ENCODE peak calls at places on chromosome 5, in nine cellular contexts. K, X, M, P, E, F, J, D and O are unnamed samples.

GRCh38 chr5:96001262-96001661 is 39.6 kb upstream of the ELL2 start:
- DNase-seq in K (peak), X (no peak), M (no peak), P (no peak), E (no peak), F (no peak), J (no peak), D (no peak), O (no peak)

GRCh38 chr5:1522601-1523479 is 920 bp downstream of the LPCAT1 start:
- DNase-seq in K (no peak), X (peak), M (peak), P (no peak), E (peak), F (no peak), J (peak), D (no peak), O (no peak)

GRCh38 chr5:908172-908571 is 15.5 kb downstream of the TRIP13 start:
- DNase-seq in K (no peak), X (no peak), M (no peak), P (no peak), E (no peak), F (no peak), J (no peak), D (no peak), O (no peak)

GRCh38 chr5:77120086-77120485 is 33.0 kb upstream of the ZBED3 start:
- DNase-seq in K (no peak), X (no peak), M (no peak), P (no peak), E (no peak), F (no peak), J (no peak), D (no peak), O (no peak)

GRCh38 chr5:103444333-103445038 is 118.1 kb downstream of the NUDT12 start:
- DNase-seq in K (peak), X (no peak), M (no peak), P (no peak), E (peak), F (no peak), J (no peak), D (no peak), O (no peak)

GRCh38 chr5:172102913-172103629 is 85.0 kb downstream of the STK10 start:
- DNase-seq in K (peak), X (peak), M (no peak), P (no peak), E (no peak), F (peak), J (no peak), D (no peak), O (no peak)

GRCh38 chr5:63963080-63963735 is 963 bp upstream of the HTR1A start:
- DNase-seq in K (peak), X (peak), M (no peak), P (no peak), E (peak), F (peak), J (peak), D (no peak), O (no peak)

GRCh38 chr5:126600631-126601511 is at the start of gene PHAX:
- DNase-seq in K (peak), X (peak), M (peak), P (peak), E (peak), F (peak), J (peak), D (peak), O (peak)

GRCh38 chr5:37696190-37697021 is 143.4 kb downstream of the GDNF start:
- DNase-seq in K (peak), X (peak), M (no peak), P (no peak), E (no peak), F (peak), J (no peak), D (no peak), O (no peak)

GRCh38 chr5:119274767-119275130 is 81.1 kb upstream of the TNFAIP8 start:
- DNase-seq in K (peak), X (peak), M (no peak), P (no peak), E (no peak), F (no peak), J (no peak), D (no peak), O (no peak)

GRCh38 chr5:168093200-168093930 is 198.1 kb upstream of the WWC1 start:
- DNase-seq in K (no peak), X (no peak), M (no peak), P (no peak), E (no peak), F (no peak), J (no peak), D (no peak), O (no peak)

GRCh38 chr5:67299317-67299716 is 102.7 kb upstream of the CD180 start:
- DNase-seq in K (no peak), X (no peak), M (no peak), P (no peak), E (no peak), F (no peak), J (no peak), D (no peak), O (no peak)

GRCh38 chr5:28808967-28809810 is 1770.8 kb upstream of the CDH9 start:
- DNase-seq in K (no peak), X (no peak), M (no peak), P (no peak), E (peak), F (no peak), J (no peak), D (no peak), O (no peak)

GRCh38 chr5:111800351-111800750 is 43.4 kb upstream of the NREP start:
- DNase-seq in K (no peak), X (no peak), M (no peak), P (no peak), E (no peak), F (no peak), J (no peak), D (no peak), O (no peak)

GRCh38 chr5:83632874-83633273 is 87.8 kb downstream of the HAPLN1 start:
- DNase-seq in K (peak), X (peak), M (no peak), P (no peak), E (no peak), F (peak), J (no peak), D (no peak), O (no peak)

GRCh38 chr5:145737578-145737977 is 97.6 kb downstream of the PRELID2 start:
- DNase-seq in K (no peak), X (no peak), M (no peak), P (no peak), E (no peak), F (no peak), J (no peak), D (no peak), O (no peak)

GRCh38 chr5:42888771-42889170 is 77.1 kb upstream of the SELENOP start:
- DNase-seq in K (no peak), X (no peak), M (no peak), P (no peak), E (no peak), F (no peak), J (no peak), D (no peak), O (no peak)

DNA sequence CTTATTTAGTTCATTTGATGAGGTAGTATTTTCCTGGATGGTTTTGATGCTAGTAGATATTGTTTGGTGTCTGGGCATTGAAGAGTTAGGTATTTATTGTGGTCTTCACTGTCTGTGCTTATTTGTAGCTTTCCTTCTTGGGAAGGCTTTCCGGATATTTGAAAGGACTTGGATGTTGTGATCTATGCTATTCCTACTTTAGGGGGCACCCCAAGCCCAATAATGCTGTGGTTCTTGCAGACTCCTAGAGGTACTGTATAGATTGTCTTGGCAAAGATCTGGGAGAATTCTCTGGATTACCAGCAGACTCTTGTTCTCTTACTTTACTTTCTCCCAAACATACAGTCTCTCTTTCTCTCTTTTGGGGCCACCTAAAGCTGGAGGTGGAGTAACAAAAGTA is 315.7 kb downstream of the MAT2B start:
- DNase-seq in K (no peak), X (peak), M (no peak), P (no peak), E (no peak), F (no peak), J (peak), D (no peak), O (no peak)
- TF ChIP-seq CTCF in K (peak), X (no peak), M (no peak), P (no peak), E (no peak), F (no peak), J (no peak), D (no peak), O (no peak)

GRCh38 chr5:54249210-54250028 is 61.0 kb downstream of the ARL15 start:
- DNase-seq in K (peak), X (no peak), M (no peak), P (peak), E (peak), F (peak), J (no peak), D (no peak), O (no peak)

GRCh38 chr5:54259090-54259489 is 51.3 kb downstream of the ARL15 start:
- DNase-seq in K (peak), X (peak), M (no peak), P (no peak), E (no peak), F (no peak), J (no peak), D (no peak), O (no peak)

GRCh38 chr5:54257366-54258118 is 52.8 kb downstream of the ARL15 start:
- DNase-seq in K (no peak), X (no peak), M (no peak), P (no peak), E (no peak), F (no peak), J (no peak), D (no peak), O (no peak)

GRCh38 chr5:54251981-54252380 is 58.4 kb downstream of the ARL15 start:
- DNase-seq in K (no peak), X (peak), M (no peak), P (no peak), E (no peak), F (no peak), J (no peak), D (no peak), O (no peak)

GRCh38 chr5:54254482-54255198 is 55.7 kb downstream of the ARL15 start:
- DNase-seq in K (no peak), X (peak), M (no peak), P (no peak), E (no peak), F (no peak), J (no peak), D (no peak), O (no peak)
- TF ChIP-seq CTCF in K (peak), X (peak), M (peak), P (no peak), E (peak), F (no peak), J (no peak), D (no peak), O (peak)

GRCh38 chr5:15796557-15796956 is 296.6 kb downstream of the FBXL7 start:
- DNase-seq in K (no peak), X (no peak), M (no peak), P (no peak), E (no peak), F (no peak), J (no peak), D (no peak), O (no peak)

GRCh38 chr5:15798006-15798405 is 298.0 kb downstream of the FBXL7 start:
- DNase-seq in K (no peak), X (peak), M (no peak), P (no peak), E (no peak), F (no peak), J (no peak), D (no peak), O (no peak)

GRCh38 chr5:15796096-15796495 is 296.1 kb downstream of the FBXL7 start:
- DNase-seq in K (no peak), X (no peak), M (no peak), P (no peak), E (no peak), F (no peak), J (no peak), D (no peak), O (no peak)

GRCh38 chr5:15799014-15799413 is 299.0 kb downstream of the FBXL7 start:
- DNase-seq in K (no peak), X (no peak), M (no peak), P (no peak), E (no peak), F (no peak), J (no peak), D (no peak), O (no peak)

DNA sequence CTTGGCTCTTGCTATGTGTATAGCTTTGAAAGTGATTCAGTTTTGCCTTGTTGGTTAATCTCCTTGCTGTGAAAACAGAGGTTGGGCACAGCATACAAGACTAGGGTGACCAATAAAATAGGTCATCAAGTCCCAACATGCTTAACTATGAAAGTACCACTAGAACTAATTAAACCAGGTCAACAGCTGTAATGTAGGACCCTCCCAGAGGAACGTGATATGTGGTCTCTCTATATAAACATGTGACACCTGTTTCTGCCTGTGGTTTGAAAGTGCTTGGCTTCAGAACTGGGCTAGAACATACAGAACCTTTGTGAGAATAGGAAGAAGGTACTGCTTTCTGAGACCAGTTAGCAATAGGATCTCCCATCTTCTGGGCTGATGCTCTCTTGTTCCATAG is 297.1 kb downstream of the FBXL7 start:
- DNase-seq in K (no peak), X (no peak), M (no peak), P (no peak), E (no peak), F (no peak), J (no peak), D (no peak), O (no peak)
- TF ChIP-seq CTCF in K (no peak), X (no peak), M (no peak), P (no peak), E (no peak), F (no peak), J (no peak), D (no peak), O (no peak)

GRCh38 chr5:30414078-30414477 is 779.4 kb upstream of the CDH6 start:
- DNase-seq in K (no peak), X (no peak), M (no peak), P (no peak), E (no peak), F (no peak), J (no peak), D (no peak), O (no peak)

GRCh38 chr5:30413540-30413939 is 779.9 kb upstream of the CDH6 start:
- DNase-seq in K (no peak), X (peak), M (no peak), P (no peak), E (no peak), F (no peak), J (no peak), D (no peak), O (no peak)
- TF ChIP-seq CTCF in K (no peak), X (no peak), M (no peak), P (no peak), E (no peak), F (no peak), J (no peak), D (no peak), O (no peak)

GRCh38 chr5:143209881-143210395 is 193.5 kb downstream of the NR3C1 start:
- DNase-seq in K (no peak), X (no peak), M (no peak), P (no peak), E (no peak), F (no peak), J (no peak), D (no peak), O (no peak)

GRCh38 chr5:143207563-143208364 is 195.7 kb downstream of the NR3C1 start:
- DNase-seq in K (no peak), X (peak), M (no peak), P (no peak), E (no peak), F (no peak), J (no peak), D (no peak), O (no peak)

GRCh38 chr5:143207058-143207457 is 196.4 kb downstream of the NR3C1 start:
- DNase-seq in K (no peak), X (no peak), M (no peak), P (no peak), E (no peak), F (no peak), J (no peak), D (no peak), O (no peak)

GRCh38 chr5:143208365-143208641 is 195.2 kb downstream of the NR3C1 start:
- DNase-seq in K (no peak), X (no peak), M (no peak), P (no peak), E (no peak), F (no peak), J (no peak), D (no peak), O (no peak)

GRCh38 chr5:143208781-143209510 is 194.5 kb downstream of the NR3C1 start:
- DNase-seq in K (no peak), X (no peak), M (no peak), P (no peak), E (no peak), F (no peak), J (no peak), D (no peak), O (no peak)
- TF ChIP-seq CTCF in K (peak), X (peak), M (no peak), P (no peak), E (peak), F (peak), J (peak), D (no peak), O (no peak)

GRCh38 chr5:151770383-151771258 is 1.1 kb upstream of the G3BP1 start:
- DNase-seq in K (peak), X (peak), M (peak), P (peak), E (peak), F (peak), J (peak), D (no peak), O (no peak)
- TF ChIP-seq CTCF in K (no peak), X (no peak), M (no peak), P (no peak), E (no peak), F (no peak), J (no peak), D (no peak), O (no peak)